ENCODE peak calls at places on chromosomes 16 and 17, in five cellular contexts. L, I, D, M and W are unnamed samples.

GRCh38 chr16:73565263-73565662 is 517.3 kb upstream of the ZFHX3 start:
- DNase-seq in L (no peak), I (no peak), D (no peak), M (peak; percentile 23), W (no peak)

GRCh38 chr16:78478267-78478821 is 378.9 kb downstream of the WWOX start:
- DNase-seq in L (no peak), I (peak; percentile 19), D (peak; percentile 27), M (no peak), W (no peak)

GRCh38 chr16:80947708-80948615 is 58.7 kb downstream of the CMC2 start:
- DNase-seq in L (no peak), I (no peak), D (no peak), M (no peak), W (no peak)

GRCh38 chr17:40342575-40343058 is 21.9 kb downstream of the GJD3 start:
- DNase-seq in L (no peak), I (no peak), D (no peak), M (no peak), W (no peak)

GRCh38 chr17:72426948-72427760 is 306.3 kb downstream of the SOX9 start:
- DNase-seq in L (no peak), I (peak; percentile 76), D (no peak), M (no peak), W (no peak)

GRCh38 chr17:80546267-80546666 is 1.6 kb downstream of the RPTOR start:
- DNase-seq in L (no peak), I (no peak), D (no peak), M (no peak), W (no peak)

GRCh38 chr17:57704448-57704847 is 40.7 kb downstream of the CCDC182 start:
- DNase-seq in L (no peak), I (no peak), D (no peak), M (no peak), W (no peak)

GRCh38 chr16:11149011-11149616 is 106.9 kb downstream of the SOCS1 start:
- DNase-seq in L (peak; percentile 27), I (no peak), D (peak; percentile 91), M (peak; percentile 65), W (no peak)

GRCh38 chr16:4404247-4404966 is 12.0 kb downstream of the CORO7 start:
- DNase-seq in L (no peak), I (peak; percentile 80), D (peak; percentile 64), M (peak; percentile 51), W (no peak)

GRCh38 chr17:4247981-4248388 is 15.8 kb downstream of the ANKFY1 start:
- DNase-seq in L (no peak), I (no peak), D (peak; percentile 29), M (peak; percentile 55), W (no peak)

GRCh38 chr16:67301080-67301757 is 21.9 kb downstream of the PLEKHG4 start:
- DNase-seq in L (no peak), I (no peak), D (no peak), M (no peak), W (no peak)

GRCh38 chr17:67421869-67422273 is 44.8 kb downstream of the PITPNC1 start:
- DNase-seq in L (peak; percentile 98), I (no peak), D (no peak), M (peak; percentile 39), W (peak; percentile 61)

GRCh38 chr16:84520778-84521770 is 16.6 kb upstream of the MEAK7 start:
- DNase-seq in L (no peak), I (no peak), D (no peak), M (no peak), W (no peak)

GRCh38 chr16:83955218-83956130 is 2.4 kb downstream of the OSGIN1 start:
- DNase-seq in L (peak; percentile 55), I (no peak), D (no peak), M (no peak), W (no peak)

GRCh38 chr17:64780096-64781012 is 118.2 kb upstream of the SMURF2 start:
- DNase-seq in L (no peak), I (peak; percentile 64), D (no peak), M (no peak), W (no peak)

GRCh38 chr17:11807606-11808005 is 189.7 kb downstream of the ZNF18 start:
- DNase-seq in L (no peak), I (peak; percentile 11), D (no peak), M (no peak), W (no peak)

GRCh38 chr16:10923650-10924214 is 18.5 kb downstream of the DEXI start:
- DNase-seq in L (no peak), I (no peak), D (no peak), M (peak; percentile 95), W (no peak)

GRCh38 chr17:64339516-64340475 is 50.9 kb downstream of the PECAM1 start:
- DNase-seq in L (no peak), I (no peak), D (no peak), M (no peak), W (no peak)

GRCh38 chr16:12677472-12677871 is 126.2 kb downstream of the CPPED1 start:
- DNase-seq in L (no peak), I (no peak), D (no peak), M (no peak), W (no peak)

GRCh38 chr17:51852603-51853002 is 305.9 kb downstream of the CA10 start:
- DNase-seq in L (no peak), I (no peak), D (no peak), M (no peak), W (no peak)

GRCh38 chr17:31008374-31009035 is 37.7 kb downstream of the RNF135 start:
- DNase-seq in L (peak; percentile 45), I (no peak), D (no peak), M (no peak), W (no peak)

GRCh38 chr17:72702998-72703397 is 389.5 kb downstream of the SLC39A11 start:
- DNase-seq in L (peak; percentile 83), I (no peak), D (no peak), M (no peak), W (no peak)

GRCh38 chr17:37744961-37745800 is at the start of gene HNF1B:
- DNase-seq in L (no peak), I (no peak), D (no peak), M (peak; percentile 63), W (no peak)
- TF ChIP-seq CTCF in L (no peak), I (no peak), D (no peak), M (no peak), W (no peak)

DNA sequence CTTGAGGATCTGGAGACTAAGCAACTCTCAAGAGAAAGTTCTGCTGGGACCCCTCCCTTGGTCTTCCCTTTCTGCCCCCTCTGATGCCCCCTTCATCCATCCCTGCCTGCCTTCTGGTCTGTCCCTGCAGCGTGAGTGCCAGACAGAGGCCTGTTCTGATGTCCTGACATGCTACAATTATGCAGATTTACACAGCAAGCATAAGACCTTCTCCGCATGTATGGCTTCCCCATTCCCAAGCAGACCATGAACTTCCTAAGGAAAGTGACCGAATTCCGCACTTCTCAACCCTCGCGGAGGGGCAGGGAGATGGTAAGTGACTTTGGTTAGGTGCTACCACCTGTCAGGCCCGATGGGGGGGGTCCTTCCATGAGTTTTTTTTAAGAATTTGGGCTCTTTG is 150.1 kb upstream of the SDK2 start:
- DNase-seq in L (no peak), I (no peak), D (no peak), M (no peak), W (no peak)
- TF ChIP-seq MXI1 in L (no peak), I (no peak), D (no peak), M (no peak), W (no peak)

GRCh38 chr17:45031231-45032149 is 19.9 kb downstream of the DCAKD start:
- DNase-seq in L (no peak), I (peak; percentile 90), D (peak; percentile 61), M (no peak), W (no peak)
- TF ChIP-seq CTCF in L (no peak), I (no peak), D (no peak), M (no peak), W (no peak)

DNA sequence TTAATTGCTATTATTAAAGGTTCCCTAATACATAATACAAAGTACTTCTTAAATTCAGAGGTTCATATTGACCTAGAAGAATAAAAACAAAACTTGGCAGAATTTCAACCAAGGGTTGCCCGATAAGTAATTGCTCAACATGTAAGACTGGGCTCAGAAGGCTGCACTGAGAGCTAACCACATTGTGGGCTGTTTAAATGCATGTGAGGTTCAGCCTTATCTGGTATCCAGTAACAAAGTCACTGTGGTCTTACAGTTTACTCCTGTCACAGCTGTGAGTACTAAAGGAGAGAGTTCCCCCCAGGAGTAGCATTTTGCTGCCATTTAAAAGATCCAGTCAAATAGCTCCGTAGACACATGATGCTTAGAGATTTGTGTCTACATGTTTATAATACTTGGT is 1.6 kb upstream of the DHRS11 start:
- DNase-seq in L (peak; percentile 25), I (no peak), D (peak; percentile 59), M (no peak), W (no peak)
- TF ChIP-seq MXI1 in L (no peak), I (no peak), D (no peak), M (no peak), W (no peak)

GRCh38 chr17:32741381-32741780 is 135.5 kb downstream of the MYO1D start:
- DNase-seq in L (no peak), I (no peak), D (no peak), M (no peak), W (no peak)
- TF ChIP-seq CTCF in L (no peak), I (no peak), D (no peak), M (no peak), W (no peak)

DNA sequence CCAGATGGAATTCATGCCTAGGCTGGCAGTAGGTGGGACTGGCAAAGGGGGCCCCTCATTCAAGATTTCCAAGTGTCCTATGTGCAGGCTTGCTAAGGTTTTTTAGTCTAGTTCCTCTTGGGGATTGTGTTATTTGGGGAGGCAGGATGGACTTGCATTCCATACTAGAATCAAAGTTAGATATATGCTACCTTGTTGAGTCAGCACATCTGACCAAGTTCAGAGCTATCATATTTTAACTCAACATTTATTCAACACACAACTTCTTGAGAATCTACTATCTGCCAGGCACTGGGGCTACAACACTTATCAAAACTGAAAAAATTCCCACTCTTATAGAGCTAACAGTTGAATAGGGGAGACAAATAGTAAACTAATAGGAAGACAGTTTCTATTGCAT is 6.7 kb downstream of the GP2 start:
- DNase-seq in L (no peak), I (no peak), D (no peak), M (no peak), W (no peak)
- TF ChIP-seq MXI1 in L (no peak), I (no peak), D (no peak), M (no peak), W (no peak)